ENCODE peak calls at places on chromosomes 11 and 22, in eight cellular contexts. V, K, X, E, H, Y, G and T are unnamed samples.

GRCh38 chr11:45856044-45856468 is 8.8 kb downstream of the CRY2 start:
- DNase-seq in E (no peak), Y (no peak), H (no peak), G (peak; percentile 43), X (no peak), V (no peak), K (peak; percentile 54), T (no peak)

GRCh38 chr11:85811624-85812023 is 683 bp upstream of the SYTL2 start:
- DNase-seq in Y (no peak), G (no peak), H (no peak), K (no peak), E (no peak), V (no peak), X (no peak), T (no peak)

GRCh38 chr11:20156280-20156875 is 3.9 kb downstream of the DBX1 start:
- DNase-seq in H (no peak), G (no peak), V (no peak), E (no peak), X (no peak), K (no peak), Y (no peak), T (no peak)

GRCh38 chr11:132685174-132685611 is 847.1 kb downstream of the OPCML start:
- DNase-seq in V (no peak), Y (no peak), X (no peak), K (peak; percentile 68), G (peak; percentile 62), H (no peak), E (no peak), T (no peak)

GRCh38 chr11:112222303-112222702 is 3.9 kb upstream of the PTS start:
- DNase-seq in X (no peak), K (no peak), E (no peak), G (no peak), Y (no peak), V (no peak), H (no peak), T (no peak)

GRCh38 chr11:76768091-76769047 is 14.8 kb upstream of the TSKU start:
- DNase-seq in G (no peak), V (no peak), X (no peak), H (no peak), K (no peak), Y (no peak), E (peak; percentile 62), T (no peak)

GRCh38 chr11:130816941-130817607 is 99.2 kb downstream of the SNX19 start:
- DNase-seq in K (no peak), X (no peak), E (no peak), H (no peak), V (no peak), G (no peak), Y (no peak), T (no peak)

GRCh38 chr11:62370743-62371440 is 33.6 kb downstream of the ASRGL1 start:
- DNase-seq in X (no peak), K (no peak), G (no peak), H (no peak), E (peak; percentile 52), V (no peak), Y (no peak), T (no peak)

GRCh38 chr11:120500414-120500936 is 11.1 kb upstream of the GRIK4 start:
- DNase-seq in E (no peak), Y (no peak), K (no peak), X (no peak), H (no peak), G (no peak), V (no peak), T (no peak)

GRCh38 chr22:45318558-45319318 is 9.0 kb downstream of the FAM118A start:
- DNase-seq in X (no peak), E (no peak), K (no peak), Y (no peak), H (no peak), V (no peak), G (peak; percentile 70), T (no peak)

GRCh38 chr22:50190182-50190951 is 4.7 kb downstream of the TRABD start:
- DNase-seq in V (peak; percentile 95), G (no peak), Y (no peak), K (peak; percentile 55), H (peak; percentile 77), X (peak; percentile 91), E (peak; percentile 88), T (no peak)
- TF ChIP-seq CTCF in V (no peak), G (peak; percentile 24), Y (peak; percentile 24), K (peak; percentile 50), H (peak; percentile 56), X (peak; percentile 26), E (no peak), T (no peak)

DNA sequence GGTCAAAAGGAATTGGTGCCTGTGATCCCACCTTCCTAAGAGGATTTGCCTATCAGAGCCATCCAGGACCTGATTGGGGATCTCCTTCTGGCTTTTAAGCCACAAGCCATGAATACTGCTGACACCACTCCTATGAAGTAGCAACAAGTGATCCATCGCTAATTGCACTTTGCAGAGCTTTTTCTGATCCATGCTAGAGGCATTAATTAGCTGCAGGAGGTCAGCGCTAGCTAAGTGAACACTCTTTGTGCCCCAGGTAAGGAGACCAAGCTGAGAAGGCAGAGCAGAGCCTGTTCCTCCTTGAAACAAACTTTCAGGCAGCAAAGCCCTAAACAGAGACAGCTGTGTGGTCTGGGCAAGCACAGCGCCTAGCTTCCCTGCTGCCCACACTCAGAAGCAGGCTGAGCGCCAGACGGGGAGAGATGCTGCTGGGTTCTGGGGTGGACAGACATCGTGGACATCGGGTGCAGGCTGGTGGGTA is 122.2 kb downstream of the ABTB2 start:
- DNase-seq in Y (no peak), E (no peak), X (no peak), K (no peak), G (no peak), H (no peak), V (no peak), T (no peak)
- H3K4me3 ChIP-seq in Y (no peak overlapping the region), E (no peak overlapping the region), X (no peak overlapping the region), K (no peak overlapping the region), G (no peak overlapping the region), H (no peak overlapping the region), V (no peak overlapping the region), T (no peak overlapping the region)

GRCh38 chr22:40345801-40346177 is 511 bp upstream of the ADSL start:
- DNase-seq in K (no peak), X (peak; percentile 83), Y (no peak), V (no peak), G (no peak), H (peak; percentile 14), E (peak; percentile 49), T (no peak)
- TF ChIP-seq CTCF in K (no peak), X (no peak), Y (no peak), V (no peak), G (no peak), H (no peak), E (no peak), T (no peak)

GRCh38 chr11:38937709-38938108 is 2339.7 kb upstream of the RAG2 start:
- DNase-seq in Y (no peak), E (no peak), K (no peak), V (no peak), H (no peak), X (no peak), G (no peak), T (no peak)
- H3K4me3 ChIP-seq in Y (no peak overlapping the region), E (no peak overlapping the region), K (no peak overlapping the region), V (no peak overlapping the region), H (no peak overlapping the region), X (no peak overlapping the region), G (no peak overlapping the region), T (no peak overlapping the region)

GRCh38 chr11:90310210-90310609 is 87.4 kb upstream of the CHORDC1 start:
- DNase-seq in Y (no peak), H (no peak), G (no peak), V (no peak), K (no peak), X (no peak), E (no peak), T (no peak)
- TF ChIP-seq CTCF in Y (no peak), H (peak; percentile 14), G (no peak), V (no peak), K (no peak), X (no peak), E (no peak), T (no peak)